ENCODE peak calls at places on chromosomes 7 and 10, in six cellular contexts. H is GM12891, L is HepG2, D is K562, U is GM12878, W is H1. G is an unnamed sample.

GRCh38 chr10:96626795-96627194 is 40.0 kb upstream of the TM9SF3 start:
- DNase-seq in D (peak), L (no peak), H (no peak), W (no peak), U (no peak), G (no peak)

GRCh38 chr10:89337493-89337892 is 9.7 kb downstream of the IFIT3 start:
- DNase-seq in L (no peak), W (no peak), D (no peak), H (no peak), U (peak), G (no peak)

GRCh38 chr7:22488643-22489462 is 11.1 kb downstream of the STEAP1B start:
- DNase-seq in D (peak), W (peak), U (peak), L (peak), H (peak), G (peak)

GRCh38 chr7:15554744-15555143 is 7.1 kb downstream of the AGMO start:
- DNase-seq in D (no peak), U (no peak), W (no peak), L (no peak), H (no peak), G (no peak)

GRCh38 chr10:125102216-125102615 is 58.1 kb downstream of the CTBP2 start:
- DNase-seq in W (no peak), U (no peak), H (no peak), L (peak), D (no peak), G (no peak)

GRCh38 chr10:44745920-44746319 is 165.2 kb upstream of the TMEM72 start:
- DNase-seq in H (no peak), W (no peak), U (no peak), D (no peak), L (peak), G (no peak)

GRCh38 chr10:24249829-24250415 is 41.0 kb downstream of the KIAA1217 start:
- DNase-seq in D (no peak), H (no peak), W (no peak), L (no peak), U (no peak), G (no peak)

GRCh38 chr7:91515961-91516360 is 251.7 kb downstream of the FZD1 start:
- DNase-seq in L (no peak), W (no peak), D (no peak), U (no peak), H (no peak), G (no peak)

GRCh38 chr7:147136369-147136768 is 1019.8 kb downstream of the CNTNAP2 start:
- DNase-seq in L (no peak), W (no peak), U (no peak), H (no peak), D (no peak), G (no peak)

GRCh38 chr10:115056186-115056585 is 37.0 kb upstream of the ATRNL1 start:
- DNase-seq in D (no peak), L (no peak), U (no peak), H (no peak), W (no peak), G (no peak)

GRCh38 chr10:33571616-33572015 is 237.1 kb upstream of the NRP1 start:
- DNase-seq in U (no peak), H (no peak), D (no peak), W (no peak), L (no peak), G (no peak)

GRCh38 chr10:113337142-113337541 is 215.7 kb upstream of the HABP2 start:
- DNase-seq in W (no peak), L (no peak), U (no peak), H (no peak), D (no peak), G (no peak)

GRCh38 chr7:40659231-40659630 is 524.4 kb downstream of the SUGCT start:
- DNase-seq in U (no peak), W (no peak), L (no peak), H (no peak), D (no peak), G (no peak)

GRCh38 chr10:119441921-119442757 is 100.4 kb downstream of the RGS10 start:
- DNase-seq in L (no peak), H (peak), U (no peak), D (no peak), W (no peak), G (no peak)

GRCh38 chr7:156437021-156437614 is 203.5 kb upstream of the RNF32 start:
- DNase-seq in W (no peak), U (no peak), L (no peak), H (no peak), D (no peak), G (no peak)

GRCh38 chr7:55128693-55129394 is 110.0 kb downstream of the EGFR start:
- DNase-seq in W (no peak), U (no peak), D (no peak), H (no peak), L (no peak), G (no peak)

GRCh38 chr7:116711790-116712189 is 39.8 kb downstream of the MET start:
- DNase-seq in D (no peak), H (no peak), W (no peak), U (no peak), L (no peak), G (no peak)

DNA sequence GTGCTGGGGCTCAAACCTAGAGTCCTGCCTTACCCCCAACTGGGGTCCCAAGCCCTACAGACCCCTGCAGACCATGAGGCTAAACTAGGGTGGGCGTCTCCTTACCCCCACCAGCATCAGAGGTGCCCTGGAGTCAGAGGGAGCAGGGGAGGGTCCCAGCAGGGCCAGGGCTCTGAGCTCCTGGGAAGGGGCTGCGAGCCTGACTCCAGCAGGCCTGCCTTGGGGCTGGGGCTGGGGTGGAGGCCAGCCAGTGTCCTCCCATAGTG is 1.3 kb downstream of the SNCG start:
- DNase-seq in D (no peak), W (no peak), H (no peak), L (no peak), U (no peak), G (no peak)
- TF ChIP-seq POLR2AphosphoS5 in D (no peak), W (no peak), H (no peak), L (no peak), U (no peak), G (no peak)

DNA sequence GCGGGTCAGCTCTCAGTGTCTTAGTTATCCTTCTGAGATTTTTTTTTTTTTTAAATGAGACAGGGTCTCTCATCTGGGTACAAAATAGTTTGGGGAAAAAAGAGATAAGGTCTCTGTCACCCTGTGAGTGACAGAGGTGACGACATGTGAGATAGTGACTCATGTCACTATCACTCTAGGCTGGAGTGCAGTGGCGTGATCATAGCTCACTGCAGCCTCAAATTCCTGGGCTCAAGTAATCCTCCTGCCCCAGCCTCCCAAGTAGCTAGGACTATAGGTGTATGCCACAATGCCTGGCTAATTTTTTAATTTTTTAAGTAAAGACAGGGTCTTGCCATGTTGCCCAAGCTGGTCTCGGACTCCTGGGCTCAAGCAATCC is 10.4 kb downstream of the BLVRA start:
- DNase-seq in U (no peak), H (no peak), W (no peak), L (peak), D (peak), G (no peak)
- TF ChIP-seq POLR2A in U (no peak), H (no peak), W (no peak), L (no peak), D (no peak), G (no peak)

DNA sequence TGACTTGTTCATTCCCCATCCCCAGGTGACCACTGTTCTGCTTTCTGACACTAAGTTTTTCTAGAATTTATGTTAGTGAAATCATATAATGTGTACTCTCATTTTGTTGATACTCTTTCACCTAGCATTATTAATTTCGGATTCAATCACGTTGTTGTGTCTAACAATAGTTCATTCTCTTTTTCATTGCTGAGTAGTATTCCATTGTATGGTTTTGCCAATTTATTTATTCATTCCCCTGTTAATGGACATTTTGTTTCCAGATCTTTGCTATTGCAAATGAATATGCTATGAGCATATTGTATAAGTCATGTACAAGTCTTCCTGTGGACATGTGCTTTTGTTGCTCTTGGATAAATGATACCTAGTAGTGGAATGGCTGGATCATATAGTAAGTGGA is 146.4 kb downstream of the FAM204A start:
- DNase-seq in W (no peak), L (no peak), U (no peak), D (no peak), H (no peak), G (no peak)
- TF ChIP-seq TAF1 in W (no peak), L (no peak), U (no peak), D (no peak), H (no peak), G (no peak)

GRCh38 chr7:24152356-24152755 is 131.6 kb upstream of the NPY start:
- DNase-seq in H (no peak), W (no peak), L (no peak), D (no peak), U (no peak), G (no peak)
- TF ChIP-seq POLR2AphosphoS5 in H (no peak), W (no peak), L (no peak), D (no peak), U (no peak), G (no peak)

GRCh38 chr10:36730316-36730715 is 395.1 kb upstream of the ANKRD30A start:
- DNase-seq in H (no peak), U (no peak), D (no peak), W (no peak), L (no peak), G (no peak)
- TF ChIP-seq POLR2A in H (no peak), U (no peak), D (no peak), W (no peak), L (no peak), G (no peak)

GRCh38 chr10:116120688-116121087 is 152.3 kb downstream of the GFRA1 start:
- DNase-seq in L (no peak), H (no peak), U (no peak), W (peak), D (peak), G (no peak)
- TF ChIP-seq TAF1 in L (no peak), H (no peak), U (no peak), W (no peak), D (no peak), G (no peak)

G was measured in GM12892.